ENCODE peak calls at places on chromosomes 11 and 22, in four cellular contexts. J, C, H and I are unnamed samples.

GRCh38 chr22:45317551-45318167 is 7.9 kb downstream of the FAM118A start:
- DNase-seq in J (peak; percentile 70), C (no peak), H (no peak), I (no peak)

GRCh38 chr11:118200901-118201680 is 23.7 kb downstream of the JAML start:
- DNase-seq in J (no peak), C (no peak), H (no peak), I (no peak)

GRCh38 chr11:14972581-14973490 is 685 bp upstream of the CALCA start:
- DNase-seq in J (peak; percentile 37), C (no peak), H (no peak), I (no peak)

GRCh38 chr11:109421981-109422590 is at the start of gene C11orf87:
- DNase-seq in J (peak; percentile 66), C (no peak), H (no peak), I (no peak)

GRCh38 chr22:20094158-20094807 is 14.2 kb downstream of the DGCR8 start:
- DNase-seq in J (no peak), C (no peak), H (no peak), I (no peak)

GRCh38 chr22:44454113-44454769 is 43.8 kb downstream of the RTL6 start:
- DNase-seq in J (no peak), C (no peak), H (no peak), I (no peak)

GRCh38 chr11:95985174-95985808 is 61.4 kb upstream of the MTMR2 start:
- DNase-seq in J (no peak), C (no peak), H (no peak), I (no peak)

GRCh38 chr11:209275-210121 is 2.0 kb downstream of the RIC8A start:
- DNase-seq in J (no peak), C (no peak), H (no peak), I (no peak)

GRCh38 chr22:41140365-41140957 is 48.1 kb downstream of the EP300 start:
- DNase-seq in J (no peak), C (no peak), H (no peak), I (no peak)

GRCh38 chr11:115920841-115921480 is 416.7 kb upstream of the CADM1 start:
- DNase-seq in J (no peak), C (no peak), H (no peak), I (no peak)

GRCh38 chr11:17508816-17509215 is 32.2 kb upstream of the ABCC8 start:
- DNase-seq in J (no peak), C (no peak), H (no peak), I (no peak)

GRCh38 chr22:22895776-22896445 is 8.3 kb downstream of the IGLL5 start:
- DNase-seq in J (no peak), C (no peak), H (no peak), I (peak; percentile 57)

GRCh38 chr11:28110108-28110838 is 2.1 kb downstream of the METTL15 start:
- DNase-seq in J (peak; percentile 60), C (peak; percentile 25), H (peak; percentile 68), I (peak; percentile 32)

GRCh38 chr11:68142441-68143309 is 21.5 kb upstream of the CHKA start:
- DNase-seq in J (no peak), C (no peak), H (no peak), I (no peak)

GRCh38 chr11:2797741-2798361 is 87.7 kb downstream of the CDKN1C start:
- DNase-seq in J (no peak), C (no peak), H (no peak), I (no peak)

GRCh38 chr11:73218106-73218829 is at the start of gene P2RY2:
- DNase-seq in J (peak; percentile 86), C (no peak), H (peak; percentile 53), I (no peak)

GRCh38 chr22:45731041-45731797 is 59.6 kb downstream of the ATXN10 start:
- DNase-seq in J (no peak), C (no peak), H (no peak), I (no peak)

GRCh38 chr11:73152861-73153483 is 10.9 kb upstream of the FCHSD2 start:
- DNase-seq in J (no peak), C (peak; percentile 97), H (no peak), I (no peak)

GRCh38 chr11:76783294-76783900 is at the start of gene TSKU:
- DNase-seq in J (no peak), C (no peak), H (no peak), I (no peak)

GRCh38 chr22:20393705-20394476 is at the start of gene ZNF74:
- DNase-seq in J (peak; percentile 92), C (peak; percentile 55), H (peak; percentile 83), I (peak; percentile 100)

GRCh38 chr11:12215192-12215591 is 104.8 kb downstream of the MICAL2 start:
- DNase-seq in J (no peak), C (no peak), H (no peak), I (no peak)

GRCh38 chr11:31806944-31807790 is 4.0 kb downstream of the PAX6 start:
- DNase-seq in J (peak; percentile 20), C (no peak), H (no peak), I (no peak)

GRCh38 chr11:126716456-126717083 is 284.0 kb downstream of the KIRREL3 start:
- DNase-seq in J (peak; percentile 75), C (no peak), H (peak; percentile 3), I (peak; percentile 48)

GRCh38 chr11:70637186-70637800 is 239.0 kb downstream of the CTTN start:
- DNase-seq in J (peak; percentile 52), C (no peak), H (no peak), I (no peak)

GRCh38 chr22:36368359-36368983 is 19.3 kb downstream of the MYH9 start:
- DNase-seq in J (peak; percentile 81), C (no peak), H (peak; percentile 72), I (peak; percentile 77)

GRCh38 chr11:64305691-64306562 is 603 bp downstream of the ESRRA start:
- DNase-seq in J (peak; percentile 73), C (no peak), H (peak; percentile 77), I (peak; percentile 94)

GRCh38 chr11:115958089-115959000 is 454.1 kb upstream of the CADM1 start:
- DNase-seq in J (no peak), C (no peak), H (no peak), I (no peak)

GRCh38 chr11:1760351-1761109 is 3.2 kb downstream of the CTSD start:
- DNase-seq in J (no peak), C (no peak), H (no peak), I (peak; percentile 44)

GRCh38 chr11:117911694-117912093 is 17.5 kb downstream of the TMPRSS13 start:
- DNase-seq in J (no peak), C (no peak), H (no peak), I (no peak)

GRCh38 chr11:122679441-122679840 is 23.9 kb downstream of the UBASH3B start:
- DNase-seq in J (no peak), C (no peak), H (no peak), I (no peak)

GRCh38 chr11:122682464-122682863 is 26.9 kb downstream of the UBASH3B start:
- DNase-seq in J (no peak), C (no peak), H (no peak), I (no peak)

GRCh38 chr11:122685041-122685440 is 29.5 kb downstream of the UBASH3B start:
- DNase-seq in J (no peak), C (no peak), H (peak; percentile 34), I (no peak)

GRCh38 chr11:122681070-122681469 is 25.5 kb downstream of the UBASH3B start:
- DNase-seq in J (no peak), C (no peak), H (no peak), I (no peak)

GRCh38 chr11:122681731-122682130 is 26.2 kb downstream of the UBASH3B start:
- DNase-seq in J (no peak), C (no peak), H (no peak), I (no peak)
- TF ChIP-seq NFIC in J (no peak), C (no peak), H (no peak), I (no peak)

GRCh38 chr11:101620026-101620425 is 36.2 kb upstream of the TRPC6 start:
- DNase-seq in J (no peak), C (no peak), H (no peak), I (no peak)

GRCh38 chr11:101617735-101618332 is 34.0 kb upstream of the TRPC6 start:
- DNase-seq in J (no peak), C (no peak), H (no peak), I (no peak)

GRCh38 chr11:101618691-101619090 is 34.9 kb upstream of the TRPC6 start:
- DNase-seq in J (no peak), C (no peak), H (no peak), I (no peak)
- TF ChIP-seq NFIC in J (no peak), C (no peak), H (no peak), I (no peak)

GRCh38 chr22:39543095-39543494 is 10.5 kb upstream of the RPS19BP1 start:
- DNase-seq in J (peak; percentile 72), C (no peak), H (no peak), I (peak; percentile 67)
- TF ChIP-seq NFIC in J (no peak), C (no peak), H (no peak), I (no peak)

DNA sequence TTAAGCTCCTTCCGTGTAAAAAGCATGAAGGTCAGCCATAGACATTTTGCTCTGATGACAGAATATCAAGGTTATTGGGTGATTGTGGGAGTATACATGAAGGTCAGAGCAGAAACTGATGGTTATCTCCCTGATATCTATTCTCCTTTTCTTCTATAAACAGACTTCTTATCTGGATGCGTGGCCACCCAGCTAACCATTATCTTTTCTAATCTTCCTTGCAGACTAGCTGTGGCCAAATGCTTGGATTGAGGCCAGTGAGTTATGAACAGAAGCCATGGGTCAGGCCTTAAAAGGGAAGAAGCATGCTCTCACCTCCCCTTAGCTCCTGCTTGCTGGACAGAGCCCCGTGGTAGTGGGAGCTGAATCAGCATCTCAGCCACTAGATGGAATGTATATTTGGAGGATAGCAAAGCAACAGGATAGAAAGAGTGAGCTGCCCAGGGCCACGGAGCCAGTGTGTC is 31.3 kb upstream of the LRRC55 start:
- DNase-seq in J (peak; percentile 41), C (no peak), H (no peak), I (peak; percentile 26)
- TF ChIP-seq NFIC in J (peak; percentile 21), C (no peak), H (no peak), I (peak; percentile 86)

DNA sequence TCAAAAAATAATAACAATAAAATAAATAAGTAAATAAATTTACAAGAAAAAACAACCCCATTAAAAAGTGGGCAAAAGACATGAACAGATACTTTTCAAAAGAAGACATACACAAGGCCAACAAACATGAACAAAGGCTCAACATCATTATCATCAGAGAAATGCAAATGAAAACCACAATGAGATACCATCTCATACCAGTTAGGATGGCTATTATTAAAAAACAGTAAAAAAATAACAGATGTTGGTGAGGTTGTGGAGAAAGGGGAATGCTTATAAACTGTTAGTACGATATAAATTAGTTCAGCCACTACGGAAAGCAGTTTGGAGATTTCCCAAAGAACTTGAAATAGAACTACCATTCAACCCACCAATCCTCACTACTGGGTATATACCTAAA is 44.6 kb downstream of the PRCP start:
- DNase-seq in J (no peak), C (no peak), H (no peak), I (no peak)
- TF ChIP-seq NFIC in J (no peak), C (no peak), H (no peak), I (no peak)

DNA sequence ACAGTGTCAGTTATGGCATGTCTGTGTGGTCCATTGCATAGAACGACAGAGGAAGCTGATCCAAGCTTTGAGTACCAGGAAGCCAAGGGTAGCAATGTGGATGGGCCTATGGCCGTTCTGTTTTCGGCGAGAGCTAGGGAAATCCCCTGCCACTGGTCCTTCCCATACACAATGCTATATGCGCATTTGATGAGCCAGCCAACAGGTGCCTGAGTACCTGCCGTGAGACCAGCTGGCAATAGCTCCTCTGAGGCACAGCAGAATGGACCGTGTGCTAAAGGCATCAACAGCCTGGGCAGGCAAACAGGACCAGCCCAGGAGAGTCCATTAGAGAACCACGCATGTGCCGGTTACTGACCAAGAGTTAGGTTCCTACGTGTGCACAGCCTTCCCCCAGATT is 753.0 kb downstream of the NTM start:
- DNase-seq in J (no peak), C (no peak), H (no peak), I (no peak)
- TF ChIP-seq NFIC in J (no peak), C (no peak), H (no peak), I (no peak)